ENCODE peak calls at places on chromosome 7, in six cellular contexts. U is tibial artery; E is HCT116; F is astrocyte of the spinal cord; K is transverse colon; O is CD4-positive, CD25-positive, alpha-beta regulatory T cell. C is an unnamed sample.

GRCh38 chr7:151378496-151379192 is 31.2 kb downstream of the WDR86 start:
- DNase-seq in U (no peak), O (no peak), F (no peak), E (no peak), K (no peak), C (no peak)

GRCh38 chr7:12623885-12624498 is 53.5 kb downstream of the SCIN start:
- DNase-seq in F (peak; percentile 45), E (peak; percentile 13), U (no peak), O (no peak), K (no peak), C (no peak)

GRCh38 chr7:35398518-35398917 is 144.6 kb upstream of the TBX20 start:
- DNase-seq in E (no peak), F (no peak), O (no peak), U (no peak), K (no peak), C (no peak)

GRCh38 chr7:47472444-47473157 is 109.3 kb downstream of the TNS3 start:
- DNase-seq in K (no peak), U (no peak), F (no peak), O (no peak), E (no peak), C (no peak)

GRCh38 chr7:157703131-157703530 is 366.3 kb downstream of the DNAJB6 start:
- DNase-seq in E (no peak), K (peak; percentile 2), F (no peak), O (no peak), U (no peak), C (no peak)

GRCh38 chr7:143334244-143334643 is 18.3 kb downstream of the CLCN1 start:
- DNase-seq in U (no peak), F (no peak), E (no peak), K (no peak), O (no peak), C (no peak)

GRCh38 chr7:41973331-41973730 is 263.7 kb downstream of the GLI3 start:
- DNase-seq in F (no peak), K (no peak), E (no peak), O (no peak), U (no peak), C (no peak)

GRCh38 chr7:123538189-123538714 is 3.9 kb upstream of the IQUB start:
- DNase-seq in E (peak; percentile 60), K (no peak), U (no peak), O (no peak), F (peak; percentile 76), C (no peak)

GRCh38 chr7:133361806-133362205 is 108.9 kb downstream of the EXOC4 start:
- DNase-seq in E (no peak), U (no peak), K (no peak), F (no peak), O (no peak), C (no peak)

GRCh38 chr7:25860206-25860881 is 291.7 kb upstream of the NFE2L3 start:
- DNase-seq in K (no peak), E (no peak), O (no peak), F (peak; percentile 19), U (no peak), C (no peak)

GRCh38 chr7:154832557-154833138 is 170.3 kb downstream of the PAXIP1 start:
- DNase-seq in U (no peak), F (no peak), O (no peak), K (peak; percentile 46), E (peak; percentile 27), C (peak; percentile 62)

GRCh38 chr7:123305840-123306375 is 106.1 kb upstream of the SLC13A1 start:
- DNase-seq in E (no peak), U (no peak), K (no peak), O (no peak), F (no peak), C (no peak)

GRCh38 chr7:50710441-50711154 is 72.1 kb downstream of the GRB10 start:
- DNase-seq in K (no peak), E (no peak), F (no peak), O (no peak), U (no peak), C (no peak)

GRCh38 chr7:13028731-13029099 is 341.3 kb downstream of the ARL4A start:
- DNase-seq in E (no peak), U (no peak), F (peak; percentile 37), K (no peak), O (no peak), C (no peak)

GRCh38 chr7:34034728-34035127 is 129.4 kb downstream of the BMPER start:
- DNase-seq in K (no peak), O (no peak), U (no peak), E (no peak), F (no peak), C (no peak)

GRCh38 chr7:343227-343822 is 53.4 kb downstream of the FOXL3 start:
- DNase-seq in F (no peak), K (no peak), U (no peak), E (no peak), O (no peak), C (no peak)

GRCh38 chr7:12803542-12803941 is 116.1 kb downstream of the ARL4A start:
- DNase-seq in O (no peak), F (no peak), U (no peak), K (no peak), E (no peak), C (no peak)

GRCh38 chr7:7738177-7738576 is 19.8 kb upstream of the RPA3 start:
- DNase-seq in F (no peak), O (no peak), K (no peak), U (no peak), E (no peak), C (no peak)

GRCh38 chr7:33248663-33249062 is 119.3 kb downstream of the BBS9 start:
- DNase-seq in E (no peak), U (no peak), F (peak; percentile 22), O (no peak), K (no peak), C (no peak)

GRCh38 chr7:125336326-125336725 is 406.7 kb upstream of the POT1 start:
- DNase-seq in U (no peak), E (no peak), O (no peak), K (no peak), F (no peak), C (no peak)

GRCh38 chr7:85851571-85852193 is 664.8 kb upstream of the SEMA3D start:
- DNase-seq in K (no peak), F (peak; percentile 63), O (no peak), U (no peak), E (peak; percentile 34), C (peak; percentile 17)

GRCh38 chr7:47380325-47381131 is 201.4 kb downstream of the TNS3 start:
- DNase-seq in K (peak; percentile 79), U (no peak), O (no peak), F (peak; percentile 58), E (no peak), C (no peak)

GRCh38 chr7:16084370-16084769 is 337.0 kb downstream of the CRPPA start:
- DNase-seq in O (no peak), E (no peak), K (no peak), F (peak; percentile 42), U (no peak), C (no peak)

GRCh38 chr7:95245828-95246227 is 78.5 kb downstream of the PON1 start:
- DNase-seq in O (no peak), F (no peak), K (no peak), E (no peak), U (no peak), C (no peak)

GRCh38 chr7:31948041-31948440 is 122.2 kb downstream of the PDE1C start:
- DNase-seq in O (no peak), F (peak; percentile 93), U (no peak), E (no peak), K (no peak), C (no peak)

GRCh38 chr7:19107392-19108147 is 9.9 kb downstream of the TWIST1 start:
- DNase-seq in O (no peak), E (no peak), K (no peak), F (peak; percentile 82), U (no peak), C (no peak)
- H3K4me3 ChIP-seq in O (no peak overlapping the region), E (no peak overlapping the region), K (no peak overlapping the region), F (peak overlapping the region; percentile 49), U (peak overlapping the region; percentile 49), C (no peak overlapping the region)

DNA sequence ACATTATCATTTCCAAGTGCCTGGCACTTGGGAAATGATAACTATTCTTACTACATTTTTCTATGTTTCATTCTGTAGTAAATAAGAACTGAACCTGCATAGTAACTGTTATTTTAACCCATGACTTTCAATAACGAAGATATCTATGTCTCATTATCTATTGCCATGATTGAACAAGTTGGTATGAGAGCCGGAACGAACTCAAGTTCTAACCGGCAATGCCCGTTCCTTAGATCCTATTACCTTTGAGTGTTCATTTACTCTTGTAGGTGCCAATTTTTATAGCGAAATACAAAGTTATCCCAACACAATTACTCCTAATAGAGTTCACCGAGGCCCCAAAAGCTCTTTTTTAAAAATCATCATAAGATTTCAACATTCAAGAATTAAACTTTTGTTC is 885 bp upstream of the MET start:
- DNase-seq in F (no peak), K (no peak), O (no peak), U (no peak), E (no peak), C (no peak)
- H3K4me3 ChIP-seq in F (no peak overlapping the region), K (no peak overlapping the region), O (no peak overlapping the region), U (peak overlapping the region; percentile 62), E (peak overlapping the region; percentile 45), C (no peak overlapping the region)

DNA sequence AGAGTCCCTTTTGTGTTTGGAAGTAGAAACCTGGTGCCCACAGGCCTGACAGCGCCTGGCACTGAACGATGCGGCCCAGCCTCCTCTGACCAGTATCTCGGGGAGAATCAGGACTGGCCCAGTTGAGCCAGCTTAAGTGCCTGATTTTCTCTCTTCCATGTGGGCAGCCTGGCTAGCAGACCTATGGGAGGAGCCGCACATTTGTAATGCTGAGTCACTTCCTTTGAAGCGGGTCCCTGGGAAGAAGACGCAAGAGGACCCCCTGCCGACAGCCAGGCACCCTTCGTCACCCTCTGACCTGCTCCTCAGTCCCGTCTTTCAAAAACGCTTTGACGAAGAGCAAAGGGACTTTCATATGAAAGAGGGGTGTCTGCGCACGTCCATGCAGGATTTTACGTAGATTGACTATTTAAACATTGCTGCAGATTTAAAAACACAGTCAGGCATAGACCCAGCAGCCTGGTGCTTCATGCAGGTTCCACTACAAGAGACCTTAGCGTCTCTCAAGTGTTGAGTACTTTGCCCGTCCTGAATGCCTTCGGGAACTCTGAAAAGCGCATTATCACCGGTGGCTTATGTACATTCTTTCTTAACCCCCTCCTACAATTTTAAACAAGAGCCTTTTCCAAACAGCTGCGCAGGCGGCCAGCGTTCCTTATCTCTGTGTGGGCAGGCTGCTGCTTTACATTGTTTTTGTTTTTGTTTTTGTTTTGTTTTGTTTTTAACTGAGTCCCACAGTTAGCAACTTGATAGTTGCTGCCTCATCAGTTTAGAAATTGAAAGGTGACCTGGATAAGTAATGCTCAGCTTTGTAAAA is 36.5 kb upstream of the AP5Z1 start:
- DNase-seq in E (peak; percentile 73), F (peak; percentile 95), K (no peak), U (no peak), O (no peak), C (no peak)
- H3K4me3 ChIP-seq in E (peak overlapping the region; percentile 12), F (no peak overlapping the region), K (no peak overlapping the region), U (peak overlapping the region; percentile 37), O (peak overlapping the region; percentile 57), C (no peak overlapping the region)

GRCh38 chr7:129168219-129168991 is 20.0 kb upstream of the SMO start:
- DNase-seq in K (no peak), F (no peak), E (no peak), U (no peak), O (no peak), C (no peak)

GRCh38 chr7:129170373-129171021 is 17.9 kb upstream of the SMO start:
- DNase-seq in K (no peak), E (no peak), U (no peak), O (no peak), F (no peak), C (no peak)

GRCh38 chr7:129169171-129169643 is 19.2 kb upstream of the SMO start:
- DNase-seq in K (peak; percentile 53), E (no peak), U (no peak), F (peak; percentile 22), O (no peak), C (no peak)

GRCh38 chr7:129166745-129167144 is 21.7 kb upstream of the SMO start:
- DNase-seq in O (no peak), U (no peak), F (no peak), E (no peak), K (no peak), C (no peak)

GRCh38 chr7:129169705-129170319 is 18.6 kb upstream of the SMO start:
- DNase-seq in U (no peak), E (no peak), K (no peak), O (no peak), F (no peak), C (no peak)
- H3K4me3 ChIP-seq in U (peak overlapping the region; percentile 51), E (no peak overlapping the region), K (peak overlapping the region; percentile 26), O (peak overlapping the region; percentile 35), F (peak overlapping the region; percentile 48), C (no peak overlapping the region)

C was measured in Jurkat, Clone E6-1.